ENCODE peak calls at places on chromosomes 1 and 21, in nine cellular contexts. X is RWPE2, Z is prostate gland, W is spleen, M is fibroblast of the aortic adventitia, G is HepG2, L is body of pancreas, D is IMR-90, K is tibial artery. Q is an unnamed sample.

GRCh38 chr21:33261635-33262034 is 4.5 kb upstream of the IL10RB start:
- DNase-seq in X (no peak), Z (no peak), W (no peak), M (peak; percentile 47), G (no peak), L (no peak), D (peak; percentile 62), K (peak; percentile 39), Q (no peak)

GRCh38 chr21:34526618-34527290 is 14.7 kb upstream of the KCNE1 start:
- DNase-seq in X (no peak), Z (peak; percentile 69), W (no peak), M (peak; percentile 100), G (peak; percentile 96), L (peak; percentile 81), D (peak; percentile 100), K (peak; percentile 81), Q (peak; percentile 79)

GRCh38 chr1:205920861-205921558 is 22.2 kb downstream of the SLC26A9 start:
- DNase-seq in X (no peak), Z (no peak), W (peak; percentile 47), M (no peak), G (no peak), L (no peak), D (no peak), K (no peak), Q (no peak)

GRCh38 chr1:72371259-72372035 is 89.1 kb upstream of the NEGR1 start:
- DNase-seq in X (peak; percentile 53), Z (no peak), W (no peak), M (no peak), G (no peak), L (no peak), D (no peak), K (no peak), Q (no peak)

GRCh38 chr1:223319913-223320600 is 43.9 kb downstream of the SUSD4 start:
- DNase-seq in X (no peak), Z (peak; percentile 11), W (no peak), M (no peak), G (no peak), L (no peak), D (no peak), K (no peak), Q (no peak)

GRCh38 chr21:43371786-43372185 is 55.1 kb downstream of the SIK1 start:
- DNase-seq in X (no peak), Z (no peak), W (no peak), M (no peak), G (no peak), L (no peak), D (no peak), K (no peak), Q (no peak)

GRCh38 chr1:17436380-17437174 is 2.9 kb downstream of the RCC2 start:
- DNase-seq in X (no peak), Z (no peak), W (no peak), M (no peak), G (no peak), L (no peak), D (no peak), K (no peak), Q (no peak)

GRCh38 chr1:42035205-42035829 is 116.6 kb upstream of the HIVEP3 start:
- DNase-seq in X (peak; percentile 59), Z (peak; percentile 48), W (no peak), M (peak; percentile 52), G (no peak), L (peak; percentile 74), D (peak; percentile 42), K (peak; percentile 35), Q (no peak)

GRCh38 chr21:45550552-45551210 is 8.4 kb upstream of the SLC19A1 start:
- DNase-seq in X (no peak), Z (no peak), W (peak; percentile 89), M (no peak), G (no peak), L (no peak), D (no peak), K (no peak), Q (no peak)

GRCh38 chr1:89276690-89277089 is 4.0 kb upstream of the GBP5 start:
- DNase-seq in X (no peak), Z (no peak), W (no peak), M (peak; percentile 20), G (no peak), L (no peak), D (no peak), K (no peak), Q (no peak)

GRCh38 chr1:116325922-116326321 is 47.1 kb upstream of the ATP1A1 start:
- DNase-seq in X (no peak), Z (no peak), W (no peak), M (no peak), G (no peak), L (no peak), D (no peak), K (no peak), Q (no peak)

GRCh38 chr1:178959543-178960460 is 65.9 kb upstream of the FAM20B start:
- DNase-seq in X (no peak), Z (no peak), W (no peak), M (no peak), G (no peak), L (no peak), D (no peak), K (no peak), Q (no peak)

GRCh38 chr1:203985676-203986075 is 87.2 kb upstream of the SOX13 start:
- DNase-seq in X (no peak), Z (no peak), W (no peak), M (no peak), G (no peak), L (no peak), D (no peak), K (no peak), Q (no peak)

GRCh38 chr1:188489336-188490112 is 1660.8 kb downstream of the PLA2G4A start:
- DNase-seq in X (no peak), Z (no peak), W (no peak), M (no peak), G (no peak), L (no peak), D (peak; percentile 55), K (no peak), Q (no peak)
- TF ChIP-seq CTCF in X (peak; percentile 19), Z (no peak), W (no peak), M (no peak), G (no peak), L (no peak), D (peak; percentile 13), K (no peak), Q (peak; percentile 16)

GRCh38 chr1:50333595-50333974 is 89.7 kb downstream of the DMRTA2 start:
- DNase-seq in X (no peak), Z (no peak), W (peak; percentile 85), M (peak; percentile 2), G (no peak), L (peak; percentile 67), D (peak; percentile 3), K (no peak), Q (no peak)

GRCh38 chr1:50335036-50335435 is 88.2 kb downstream of the DMRTA2 start:
- DNase-seq in X (no peak), Z (no peak), W (no peak), M (no peak), G (no peak), L (no peak), D (no peak), K (no peak), Q (no peak)

GRCh38 chr1:50329332-50329932 is 93.8 kb downstream of the DMRTA2 start:
- DNase-seq in X (no peak), Z (no peak), W (no peak), M (peak; percentile 2), G (no peak), L (peak; percentile 50), D (no peak), K (no peak), Q (no peak)

GRCh38 chr1:50335914-50336313 is 87.3 kb downstream of the DMRTA2 start:
- DNase-seq in X (no peak), Z (no peak), W (no peak), M (no peak), G (no peak), L (no peak), D (no peak), K (no peak), Q (no peak)

GRCh38 chr1:50332941-50333594 is 90.2 kb downstream of the DMRTA2 start:
- DNase-seq in X (no peak), Z (peak; percentile 13), W (peak; percentile 90), M (peak; percentile 28), G (peak; percentile 21), L (peak; percentile 60), D (peak; percentile 13), K (no peak), Q (no peak)
- H3K4me3 ChIP-seq in X (peak overlapping the region; percentile 13), Z (peak overlapping the region; percentile 18), W (peak overlapping the region; percentile 32), M (peak overlapping the region; percentile 55), G (peak overlapping the region; percentile 82), L (peak overlapping the region; percentile 26), D (peak overlapping the region; percentile 37), K (peak overlapping the region; percentile 39), Q (peak overlapping the region; percentile 54)

GRCh38 chr1:171188388-171189266 is 3.5 kb downstream of the FMO2 start:
- DNase-seq in X (no peak), Z (peak; percentile 23), W (no peak), M (peak; percentile 85), G (peak; percentile 43), L (peak; percentile 71), D (peak; percentile 65), K (peak; percentile 58), Q (peak; percentile 17)

GRCh38 chr1:171180671-171181070 is 4.4 kb upstream of the FMO2 start:
- DNase-seq in X (no peak), Z (no peak), W (no peak), M (no peak), G (no peak), L (no peak), D (no peak), K (no peak), Q (no peak)

GRCh38 chr1:171179323-171180227 is 5.5 kb upstream of the FMO2 start:
- DNase-seq in X (no peak), Z (no peak), W (no peak), M (no peak), G (no peak), L (no peak), D (no peak), K (no peak), Q (no peak)

DNA sequence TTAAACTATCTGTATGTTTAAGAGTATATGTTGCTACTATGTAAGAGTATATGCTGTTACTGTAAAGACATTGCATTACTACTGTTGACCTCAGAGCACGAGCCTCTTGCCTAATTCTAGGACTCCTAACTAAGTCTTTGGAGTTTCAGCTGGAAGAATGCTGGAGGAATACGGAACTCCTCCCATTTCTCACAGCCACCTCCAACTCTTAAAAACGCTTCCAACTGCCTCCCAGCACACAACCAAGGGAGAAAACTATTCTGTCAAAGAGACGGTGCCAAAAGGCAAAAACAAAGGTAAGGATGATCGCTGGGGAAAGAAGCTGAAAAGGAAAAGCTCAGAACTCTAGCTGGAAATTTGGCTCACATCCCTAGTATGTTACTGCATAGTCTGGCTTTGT is at the start of gene FMO2:
- DNase-seq in X (no peak), Z (peak; percentile 8), W (no peak), M (peak; percentile 52), G (no peak), L (no peak), D (no peak), K (peak; percentile 32), Q (no peak)
- TF ChIP-seq CTCF in X (no peak), Z (no peak), W (no peak), M (no peak), G (no peak), L (no peak), D (no peak), K (no peak), Q (no peak)

DNA sequence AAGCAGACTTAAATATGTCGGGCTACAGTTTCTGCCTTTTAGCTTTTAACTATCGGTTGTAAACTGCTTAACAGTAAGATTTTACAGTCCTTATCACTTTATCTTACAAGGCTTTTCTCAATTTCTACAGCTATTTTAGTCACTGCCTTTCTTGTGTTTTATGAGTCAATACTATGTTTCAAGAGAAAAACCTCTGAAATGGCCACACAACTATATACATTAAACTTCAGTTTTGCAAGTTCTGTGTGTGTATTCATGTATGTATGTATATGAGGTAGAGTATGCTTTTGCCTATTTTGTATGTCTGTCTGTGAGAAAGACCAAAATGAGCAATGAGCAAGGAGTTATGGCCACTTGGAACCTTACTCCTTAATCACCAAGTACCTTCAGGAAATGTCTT is 169.8 kb downstream of the SYT2 start:
- DNase-seq in X (no peak), Z (no peak), W (no peak), M (peak; percentile 9), G (no peak), L (no peak), D (no peak), K (no peak), Q (no peak)
- H3K4me3 ChIP-seq in X (no peak overlapping the region), Z (peak overlapping the region; percentile 15), W (peak overlapping the region; percentile 26), M (peak overlapping the region; percentile 37), G (no peak overlapping the region), L (no peak overlapping the region), D (peak overlapping the region; percentile 53), K (peak overlapping the region; percentile 67), Q (no peak overlapping the region)